ENCODE peak calls at places on chromosomes 2 and 18, in nine cellular contexts. I is OCI-LY7; G is body of pancreas; Y is endodermal cell; H is CD8-positive, alpha-beta memory T cell; D is left ventricle myocardium inferior; R is astrocyte; X is upper lobe of right lung; S is gastrocnemius medialis. V is an unnamed sample.

GRCh38 chr2:172462393-172463381 is 35.3 kb downstream of the ITGA6 start:
- DNase-seq in I (peak; percentile 79), G (no peak), Y (no peak), H (peak; percentile 37), D (no peak), R (no peak), X (no peak), S (no peak), V (no peak)

GRCh38 chr2:43347751-43348150 is 121.3 kb upstream of the ZFP36L2 start:
- DNase-seq in I (no peak), G (no peak), Y (no peak), H (no peak), D (no peak), R (no peak), X (no peak), S (no peak), V (no peak)

GRCh38 chr18:55515204-55515603 is 72.8 kb downstream of the TCF4 start:
- DNase-seq in I (no peak), G (no peak), Y (no peak), H (no peak), D (peak; percentile 38), R (no peak), X (no peak), S (peak; percentile 17), V (no peak)

GRCh38 chr2:71072492-71072891 is 4.0 kb downstream of the NAGK start:
- DNase-seq in I (no peak), G (no peak), Y (peak; percentile 21), H (no peak), D (no peak), R (no peak), X (no peak), S (no peak), V (no peak)

GRCh38 chr2:140242889-140243288 is 1462.7 kb upstream of the NXPH2 start:
- DNase-seq in I (no peak), G (no peak), Y (no peak), H (no peak), D (no peak), R (no peak), X (no peak), S (no peak), V (no peak)

GRCh38 chr2:158975271-158975921 is 7.0 kb downstream of the TANC1 start:
- DNase-seq in I (no peak), G (no peak), Y (no peak), H (no peak), D (no peak), R (peak; percentile 51), X (no peak), S (no peak), V (no peak)

GRCh38 chr2:156892449-156893335 is 364.8 kb upstream of the GALNT5 start:
- DNase-seq in I (peak; percentile 15), G (no peak), Y (no peak), H (no peak), D (no peak), R (peak; percentile 30), X (no peak), S (no peak), V (no peak)

GRCh38 chr2:219748673-219749570 is 121.5 kb downstream of the SLC4A3 start:
- DNase-seq in I (no peak), G (no peak), Y (no peak), H (no peak), D (no peak), R (no peak), X (no peak), S (no peak), V (no peak)

GRCh38 chr2:130391872-130392670 is 36.2 kb downstream of the PTPN18 start:
- DNase-seq in I (peak; percentile 9), G (peak; percentile 44), Y (peak; percentile 48), H (no peak), D (no peak), R (no peak), X (no peak), S (no peak), V (no peak)

GRCh38 chr2:130154773-130155765 is 10.2 kb upstream of the CCDC74B start:
- DNase-seq in I (no peak), G (no peak), Y (no peak), H (no peak), D (peak; percentile 12), R (no peak), X (peak; percentile 59), S (no peak), V (no peak)

GRCh38 chr18:40293311-40293710 is 1661.7 kb upstream of the PIK3C3 start:
- DNase-seq in I (no peak), G (no peak), Y (no peak), H (no peak), D (no peak), R (no peak), X (no peak), S (no peak), V (no peak)

GRCh38 chr2:191383486-191383885 is 138.3 kb downstream of the MYO1B start:
- DNase-seq in I (no peak), G (peak; percentile 25), Y (no peak), H (no peak), D (no peak), R (no peak), X (no peak), S (no peak), V (no peak)

GRCh38 chr18:42784612-42785011 is 330.9 kb downstream of the RIT2 start:
- DNase-seq in I (no peak), G (no peak), Y (no peak), H (no peak), D (no peak), R (peak; percentile 31), X (no peak), S (no peak), V (no peak)

GRCh38 chr18:60372598-60372997 is at the start of gene MC4R:
- DNase-seq in I (peak; percentile 22), G (peak; percentile 9), Y (peak; percentile 71), H (no peak), D (peak; percentile 14), R (peak; percentile 74), X (no peak), S (no peak), V (peak; percentile 23)

GRCh38 chr2:166179201-166179600 is 51.4 kb upstream of the SCN1A start:
- DNase-seq in I (no peak), G (no peak), Y (no peak), H (no peak), D (no peak), R (no peak), X (no peak), S (no peak), V (no peak)

GRCh38 chr2:2960817-2961216 is 416.8 kb downstream of the EIPR1 start:
- DNase-seq in I (no peak), G (no peak), Y (no peak), H (no peak), D (no peak), R (no peak), X (no peak), S (no peak), V (no peak)

GRCh38 chr18:22057908-22058527 is 111.4 kb upstream of the GATA6 start:
- DNase-seq in I (no peak), G (peak; percentile 58), Y (no peak), H (no peak), D (no peak), R (peak; percentile 4), X (no peak), S (no peak), V (no peak)

GRCh38 chr2:60861736-60862135 is 19.6 kb upstream of the REL start:
- DNase-seq in I (no peak), G (no peak), Y (no peak), H (no peak), D (no peak), R (no peak), X (no peak), S (no peak), V (no peak)

GRCh38 chr2:121825003-121825950 is 69.8 kb downstream of the TSN start:
- DNase-seq in I (peak; percentile 31), G (peak; percentile 8), Y (peak; percentile 47), H (no peak), D (no peak), R (no peak), X (no peak), S (no peak), V (no peak)

DNA sequence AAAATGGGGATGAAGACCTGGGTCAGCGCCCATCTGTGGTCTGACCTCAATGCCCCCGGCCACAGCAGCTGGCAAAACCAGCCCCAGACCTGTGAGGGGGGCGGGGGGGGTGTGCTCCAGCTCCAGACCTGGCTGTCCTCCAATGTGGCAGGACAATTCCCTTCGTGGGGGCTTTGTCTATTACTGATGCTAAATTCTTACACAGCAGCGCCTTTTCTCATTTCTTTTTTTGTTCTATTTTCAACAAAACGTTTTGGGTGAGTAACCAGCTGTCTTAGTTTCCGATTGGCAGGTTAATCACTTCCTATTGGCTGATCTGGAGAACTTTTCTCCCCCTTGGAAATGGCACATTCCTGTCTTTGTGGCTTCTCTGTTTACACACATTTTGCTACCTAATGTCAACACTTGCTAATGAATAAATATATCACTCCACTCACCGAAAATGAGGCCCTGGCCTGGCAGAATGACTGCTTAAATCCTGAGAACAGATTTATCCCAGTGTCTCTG is 4.4 kb downstream of the SMAD7 start:
- DNase-seq in I (no peak), G (peak; percentile 60), Y (no peak), H (no peak), D (no peak), R (peak; percentile 89), X (peak; percentile 69), S (no peak), V (no peak)
- H3K4me3 ChIP-seq in I (peak overlapping the region; percentile 95), G (no peak overlapping the region), Y (peak overlapping the region; percentile 99), H (no peak overlapping the region), D (peak overlapping the region; percentile 94), R (peak overlapping the region; percentile 99), X (peak overlapping the region; percentile 83), S (peak overlapping the region; percentile 71), V (peak overlapping the region; percentile 81)

GRCh38 chr2:26080356-26080755 is 46.5 kb downstream of the RAB10 start:
- DNase-seq in I (no peak), G (no peak), Y (no peak), H (no peak), D (no peak), R (no peak), X (no peak), S (no peak), V (no peak)
- H3K9me3 ChIP-seq in I (peaks cover 41% of the 10 kb centered on the region), G (no peaks in the 10 kb centered on the region), Y (peaks cover 50% of the 10 kb centered on the region), H (no peaks in the 10 kb centered on the region), D (peaks cover 20% of the 10 kb centered on the region), R (no peaks in the 10 kb centered on the region), X (no peaks in the 10 kb centered on the region), S (no peaks in the 10 kb centered on the region), V (peaks cover 28% of the 10 kb centered on the region)

GRCh38 chr2:216171043-216171442 is 61.9 kb downstream of the XRCC5 start:
- DNase-seq in I (no peak), G (no peak), Y (no peak), H (no peak), D (no peak), R (no peak), X (no peak), S (no peak), V (no peak)
- H3K36me3 ChIP-seq in I (peaks cover 100% of the 10 kb centered on the region), G (peaks cover 5% of the 10 kb centered on the region), Y (peaks cover 99% of the 10 kb centered on the region), H (peaks cover 24% of the 10 kb centered on the region), D (peaks cover 63% of the 10 kb centered on the region), R (peaks cover 48% of the 10 kb centered on the region), X (peaks cover 52% of the 10 kb centered on the region), S (no peaks in the 10 kb centered on the region), V (peaks cover 81% of the 10 kb centered on the region)

GRCh38 chr2:189954989-189955388 is 107.5 kb downstream of the MSTN start:
- DNase-seq in I (peak; percentile 26), G (no peak), Y (no peak), H (no peak), D (no peak), R (no peak), X (no peak), S (no peak), V (no peak)

GRCh38 chr2:189951791-189952535 is 110.6 kb downstream of the MSTN start:
- DNase-seq in I (peak; percentile 40), G (no peak), Y (no peak), H (no peak), D (no peak), R (no peak), X (no peak), S (no peak), V (no peak)

GRCh38 chr2:189952536-189953109 is 109.9 kb downstream of the MSTN start:
- DNase-seq in I (peak; percentile 77), G (no peak), Y (no peak), H (no peak), D (no peak), R (no peak), X (no peak), S (no peak), V (no peak)
- H3K4me3 ChIP-seq in I (peak overlapping the region; percentile 37), G (no peak overlapping the region), Y (no peak overlapping the region), H (no peak overlapping the region), D (no peak overlapping the region), R (no peak overlapping the region), X (no peak overlapping the region), S (no peak overlapping the region), V (no peak overlapping the region)

V was measured in MG63.